ENCODE peak calls at places on chromosomes 13 and 19, in seven cellular contexts. One of them, this sample, is unnamed.

GRCh38 chr19:48478339-48479061 is 9.3 kb downstream of the CYTH2 start:
- DNase-seq in lung: no peak
- DNase-seq in transverse colon: no peak
- DNase-seq in fibroblast of mammary gland: no peak
- DNase-seq in MCF 10A: no peak
- DNase-seq in OCI-LY7: no peak
- DNase-seq in K562: no peak
- DNase-seq in this sample: no peak

GRCh38 chr13:48151766-48152165 is 56.9 kb upstream of the MED4 start:
- DNase-seq in MCF 10A: no peak
- DNase-seq in fibroblast of mammary gland: no peak
- DNase-seq in OCI-LY7: no peak
- DNase-seq in K562: no peak
- DNase-seq in transverse colon: no peak
- DNase-seq in lung: no peak
- DNase-seq in this sample: no peak

GRCh38 chr19:2654585-2654861 is 48.0 kb downstream of the GNG7 start:
- DNase-seq in fibroblast of mammary gland: no peak
- DNase-seq in K562: no peak
- DNase-seq in OCI-LY7: no peak
- DNase-seq in MCF 10A: no peak
- DNase-seq in transverse colon: no peak
- DNase-seq in lung: no peak
- DNase-seq in this sample: no peak

GRCh38 chr13:39895254-39895653 is 239.8 kb downstream of the COG6 start:
- DNase-seq in K562: no peak
- DNase-seq in lung: no peak
- DNase-seq in transverse colon: no peak
- DNase-seq in OCI-LY7: no peak
- DNase-seq in MCF 10A: no peak
- DNase-seq in fibroblast of mammary gland: no peak
- DNase-seq in this sample: no peak

GRCh38 chr19:8831832-8832131 is 322 bp downstream of the ZNF558 start:
- DNase-seq in K562: no peak
- DNase-seq in MCF 10A: no peak
- DNase-seq in fibroblast of mammary gland: no peak
- DNase-seq in lung: no peak
- DNase-seq in OCI-LY7: no peak
- DNase-seq in transverse colon: no peak
- DNase-seq in this sample: no peak

GRCh38 chr19:3968556-3969434 is 2.1 kb downstream of the DAPK3 start:
- DNase-seq in OCI-LY7: no peak
- DNase-seq in fibroblast of mammary gland: peak; percentile 98
- DNase-seq in K562: peak; percentile 48
- DNase-seq in MCF 10A: peak; percentile 96
- DNase-seq in transverse colon: peak; percentile 79
- DNase-seq in lung: peak; percentile 87
- DNase-seq in this sample: peak; percentile 98

GRCh38 chr13:23657056-23657455 is 86.8 kb downstream of the TNFRSF19 start:
- DNase-seq in fibroblast of mammary gland: peak; percentile 23
- DNase-seq in MCF 10A: no peak
- DNase-seq in transverse colon: no peak
- DNase-seq in K562: no peak
- DNase-seq in OCI-LY7: no peak
- DNase-seq in lung: no peak
- DNase-seq in this sample: no peak

GRCh38 chr19:46378268-46378667 is 31.4 kb downstream of the PPP5C start:
- DNase-seq in fibroblast of mammary gland: peak; percentile 93
- DNase-seq in MCF 10A: no peak
- DNase-seq in OCI-LY7: no peak
- DNase-seq in K562: no peak
- DNase-seq in lung: no peak
- DNase-seq in transverse colon: no peak
- DNase-seq in this sample: no peak

GRCh38 chr19:47680858-47681332 is 32.3 kb upstream of the EHD2 start:
- DNase-seq in fibroblast of mammary gland: no peak
- DNase-seq in transverse colon: no peak
- DNase-seq in MCF 10A: no peak
- DNase-seq in K562: no peak
- DNase-seq in lung: no peak
- DNase-seq in OCI-LY7: no peak
- DNase-seq in this sample: no peak

GRCh38 chr13:94309997-94310842 is 169.3 kb downstream of the DCT start:
- DNase-seq in MCF 10A: peak; percentile 71
- DNase-seq in transverse colon: no peak
- DNase-seq in OCI-LY7: no peak
- DNase-seq in fibroblast of mammary gland: peak; percentile 94
- DNase-seq in K562: no peak
- DNase-seq in lung: no peak
- DNase-seq in this sample: peak; percentile 80

GRCh38 chr13:111328111-111328802 is 7.8 kb downstream of the TEX29 start:
- DNase-seq in lung: peak; percentile 22
- DNase-seq in fibroblast of mammary gland: no peak
- DNase-seq in K562: no peak
- DNase-seq in MCF 10A: no peak
- DNase-seq in OCI-LY7: no peak
- DNase-seq in transverse colon: no peak
- DNase-seq in this sample: no peak

GRCh38 chr13:27353166-27353583 is 71.2 kb upstream of the GTF3A start:
- DNase-seq in K562: no peak
- DNase-seq in fibroblast of mammary gland: no peak
- DNase-seq in MCF 10A: no peak
- DNase-seq in lung: no peak
- DNase-seq in OCI-LY7: peak; percentile 38
- DNase-seq in transverse colon: no peak
- DNase-seq in this sample: peak; percentile 34

GRCh38 chr19:35744335-35744687 is 907 bp downstream of the U2AF1L4 start:
- DNase-seq in K562: no peak
- DNase-seq in lung: no peak
- DNase-seq in fibroblast of mammary gland: no peak
- DNase-seq in OCI-LY7: no peak
- DNase-seq in MCF 10A: no peak
- DNase-seq in transverse colon: no peak
- DNase-seq in this sample: no peak

GRCh38 chr13:41502021-41502420 is 44.7 kb downstream of the RGCC start:
- DNase-seq in lung: no peak
- DNase-seq in OCI-LY7: peak; percentile 85
- DNase-seq in MCF 10A: no peak
- DNase-seq in K562: no peak
- DNase-seq in fibroblast of mammary gland: no peak
- DNase-seq in transverse colon: no peak
- DNase-seq in this sample: no peak

GRCh38 chr13:20033486-20033885 is 75.0 kb downstream of the ZMYM2 start:
- DNase-seq in lung: no peak
- DNase-seq in K562: no peak
- DNase-seq in OCI-LY7: no peak
- DNase-seq in fibroblast of mammary gland: no peak
- DNase-seq in MCF 10A: no peak
- DNase-seq in transverse colon: no peak
- DNase-seq in this sample: peak; percentile 21

GRCh38 chr13:20037908-20038307 is 79.4 kb downstream of the ZMYM2 start:
- DNase-seq in K562: no peak
- DNase-seq in fibroblast of mammary gland: no peak
- DNase-seq in MCF 10A: no peak
- DNase-seq in OCI-LY7: no peak
- DNase-seq in transverse colon: no peak
- DNase-seq in lung: no peak
- DNase-seq in this sample: no peak

DNA sequence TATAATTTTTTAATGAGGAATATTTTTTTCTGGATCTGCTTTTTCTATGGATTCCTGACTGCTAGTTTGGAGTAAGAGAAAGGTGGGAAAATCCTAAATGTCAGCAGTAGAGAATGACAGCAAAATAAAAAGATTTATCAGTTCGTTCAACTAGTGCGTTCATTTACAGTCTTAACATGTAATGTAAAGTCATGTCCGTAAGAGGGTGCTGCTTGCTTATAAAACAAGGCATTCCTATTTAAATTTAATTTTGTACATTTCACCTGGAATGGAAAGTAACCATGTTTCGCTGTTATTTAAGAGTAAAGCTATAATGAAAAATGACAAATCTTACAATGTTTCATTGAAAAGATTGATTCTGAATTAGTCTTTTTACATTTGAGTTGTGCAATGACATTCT is 76.6 kb downstream of the ZMYM2 start:
- DNase-seq in transverse colon: no peak
- DNase-seq in MCF 10A: peak; percentile 3
- DNase-seq in lung: no peak
- DNase-seq in K562: no peak
- DNase-seq in fibroblast of mammary gland: peak; percentile 15
- DNase-seq in OCI-LY7: no peak
- DNase-seq in this sample: no peak
- TF ChIP-seq CTCF in transverse colon: no peak
- TF ChIP-seq CTCF in MCF 10A: no peak
- TF ChIP-seq CTCF in lung: no peak
- TF ChIP-seq CTCF in K562: no peak
- TF ChIP-seq CTCF in fibroblast of mammary gland: no peak
- TF ChIP-seq CTCF in OCI-LY7: no peak
- TF ChIP-seq CTCF in this sample: no peak

GRCh38 chr13:45817833-45818232 is 33.7 kb downstream of the SIAH3 start:
- DNase-seq in transverse colon: no peak
- DNase-seq in K562: no peak
- DNase-seq in lung: no peak
- DNase-seq in OCI-LY7: no peak
- DNase-seq in fibroblast of mammary gland: no peak
- DNase-seq in MCF 10A: peak; percentile 21
- DNase-seq in this sample: peak; percentile 12
- TF ChIP-seq CTCF in transverse colon: no peak
- TF ChIP-seq CTCF in K562: no peak
- TF ChIP-seq CTCF in lung: no peak
- TF ChIP-seq CTCF in OCI-LY7: peak; percentile 32
- TF ChIP-seq CTCF in fibroblast of mammary gland: peak; percentile 9
- TF ChIP-seq CTCF in MCF 10A: no peak
- TF ChIP-seq CTCF in this sample: peak; percentile 8

GRCh38 chr19:15324791-15325519 is 7.4 kb downstream of the BRD4 start:
- DNase-seq in MCF 10A: no peak
- DNase-seq in OCI-LY7: no peak
- DNase-seq in K562: no peak
- DNase-seq in transverse colon: no peak
- DNase-seq in fibroblast of mammary gland: no peak
- DNase-seq in lung: no peak
- DNase-seq in this sample: no peak
- TF ChIP-seq CTCF in MCF 10A: no peak
- TF ChIP-seq CTCF in OCI-LY7: peak; percentile 27
- TF ChIP-seq CTCF in K562: no peak
- TF ChIP-seq CTCF in transverse colon: no peak
- TF ChIP-seq CTCF in fibroblast of mammary gland: no peak
- TF ChIP-seq CTCF in lung: no peak
- TF ChIP-seq CTCF in this sample: no peak

GRCh38 chr13:30600470-30600869 is 17.2 kb upstream of the USPL1 start:
- DNase-seq in OCI-LY7: no peak
- DNase-seq in K562: no peak
- DNase-seq in transverse colon: no peak
- DNase-seq in MCF 10A: peak; percentile 43
- DNase-seq in fibroblast of mammary gland: peak; percentile 38
- DNase-seq in lung: no peak
- DNase-seq in this sample: no peak
- TF ChIP-seq CTCF in OCI-LY7: no peak
- TF ChIP-seq CTCF in K562: no peak
- TF ChIP-seq CTCF in transverse colon: no peak
- TF ChIP-seq CTCF in MCF 10A: no peak
- TF ChIP-seq CTCF in fibroblast of mammary gland: no peak
- TF ChIP-seq CTCF in lung: no peak
- TF ChIP-seq CTCF in this sample: no peak

GRCh38 chr13:101941095-101941777 is 460.6 kb downstream of the FGF14 start:
- DNase-seq in transverse colon: no peak
- DNase-seq in OCI-LY7: no peak
- DNase-seq in MCF 10A: peak; percentile 31
- DNase-seq in lung: no peak
- DNase-seq in fibroblast of mammary gland: peak; percentile 33
- DNase-seq in K562: no peak
- DNase-seq in this sample: peak; percentile 12
- TF ChIP-seq CTCF in transverse colon: no peak
- TF ChIP-seq CTCF in OCI-LY7: no peak
- TF ChIP-seq CTCF in MCF 10A: peak; percentile 31
- TF ChIP-seq CTCF in lung: no peak
- TF ChIP-seq CTCF in fibroblast of mammary gland: peak; percentile 41
- TF ChIP-seq CTCF in K562: no peak
- TF ChIP-seq CTCF in this sample: peak; percentile 48

DNA sequence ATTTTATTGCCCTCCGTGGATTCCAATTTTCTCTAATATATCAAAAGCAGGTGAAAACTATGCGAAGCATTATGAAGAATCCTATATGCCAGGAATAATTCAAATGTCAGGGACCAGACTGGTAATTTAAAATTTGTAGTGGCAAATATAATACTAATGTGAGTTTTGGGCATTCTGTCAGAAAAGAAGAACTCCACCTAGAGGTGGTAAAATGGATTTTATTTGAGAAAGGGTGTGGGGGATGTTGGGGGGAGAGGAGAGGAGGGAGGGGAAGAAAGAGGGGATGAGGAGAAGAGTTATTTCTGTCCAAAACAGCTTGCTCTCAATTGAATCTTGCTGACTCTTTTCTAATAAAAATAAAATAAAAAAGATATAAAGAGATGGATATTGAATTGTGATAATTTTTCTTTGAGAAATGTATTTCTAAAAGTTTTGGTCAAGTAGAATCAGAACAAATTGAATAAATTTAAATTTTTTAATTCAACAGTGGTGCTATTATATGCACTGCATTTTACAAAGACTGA is 929.3 kb upstream of the SLITRK5 start:
- DNase-seq in K562: no peak
- DNase-seq in lung: no peak
- DNase-seq in OCI-LY7: no peak
- DNase-seq in fibroblast of mammary gland: no peak
- DNase-seq in MCF 10A: no peak
- DNase-seq in transverse colon: no peak
- DNase-seq in this sample: no peak
- TF ChIP-seq CTCF in K562: no peak
- TF ChIP-seq CTCF in lung: no peak
- TF ChIP-seq CTCF in OCI-LY7: peak; percentile 46
- TF ChIP-seq CTCF in fibroblast of mammary gland: no peak
- TF ChIP-seq CTCF in MCF 10A: no peak
- TF ChIP-seq CTCF in transverse colon: no peak
- TF ChIP-seq CTCF in this sample: no peak

GRCh38 chr19:42294471-42295137 is 7.3 kb upstream of the PRR19 start:
- DNase-seq in OCI-LY7: no peak
- DNase-seq in MCF 10A: no peak
- DNase-seq in fibroblast of mammary gland: no peak
- DNase-seq in K562: no peak
- DNase-seq in lung: no peak
- DNase-seq in transverse colon: no peak
- DNase-seq in this sample: no peak

GRCh38 chr19:42295831-42296525 is 6.0 kb upstream of the PRR19 start:
- DNase-seq in OCI-LY7: peak; percentile 81
- DNase-seq in K562: peak; percentile 77
- DNase-seq in MCF 10A: peak; percentile 76
- DNase-seq in transverse colon: peak; percentile 89
- DNase-seq in fibroblast of mammary gland: peak; percentile 52
- DNase-seq in lung: peak; percentile 81
- DNase-seq in this sample: peak; percentile 72

GRCh38 chr19:42297034-42297433 is 4.9 kb upstream of the PRR19 start:
- DNase-seq in K562: no peak
- DNase-seq in MCF 10A: no peak
- DNase-seq in fibroblast of mammary gland: no peak
- DNase-seq in transverse colon: no peak
- DNase-seq in lung: no peak
- DNase-seq in OCI-LY7: no peak
- DNase-seq in this sample: no peak

GRCh38 chr19:42293966-42294365 is 8.0 kb upstream of the PRR19 start:
- DNase-seq in K562: no peak
- DNase-seq in OCI-LY7: no peak
- DNase-seq in fibroblast of mammary gland: no peak
- DNase-seq in lung: no peak
- DNase-seq in MCF 10A: no peak
- DNase-seq in transverse colon: no peak
- DNase-seq in this sample: no peak

GRCh38 chr19:42295342-42295741 is 6.6 kb upstream of the PRR19 start:
- DNase-seq in K562: no peak
- DNase-seq in OCI-LY7: no peak
- DNase-seq in fibroblast of mammary gland: no peak
- DNase-seq in transverse colon: no peak
- DNase-seq in MCF 10A: no peak
- DNase-seq in lung: no peak
- DNase-seq in this sample: no peak
- TF ChIP-seq CTCF in K562: peak; percentile 26
- TF ChIP-seq CTCF in OCI-LY7: no peak
- TF ChIP-seq CTCF in fibroblast of mammary gland: no peak
- TF ChIP-seq CTCF in transverse colon: no peak
- TF ChIP-seq CTCF in MCF 10A: no peak
- TF ChIP-seq CTCF in lung: no peak
- TF ChIP-seq CTCF in this sample: no peak

This sample was measured in epithelial cell of esophagus.